ENCODE peak calls at places on chromosome 17, in ten cellular contexts. S is left ventricle myocardium inferior; B is transverse colon; M is astrocyte; K is colonic mucosa; V is adrenal gland; N is prostate gland; P is mesenchymal stem cell; Y is CD8-positive, alpha-beta memory T cell; T is endodermal cell. G is an unnamed sample. For H3K36me3, the result is how much of the 10 kb centered on the place peaks cover.

GRCh38 chr17:75093543-75094158 is 5.9 kb downstream of the SLC16A5 start:
- DNase-seq in B (no peak), Y (no peak), V (no peak), N (no peak), S (no peak), P (no peak), K (no peak), M (no peak), T (no peak), G (no peak)

GRCh38 chr17:67503184-67503583 is 126.1 kb downstream of the PITPNC1 start:
- DNase-seq in M (no peak), T (peak), K (no peak), V (peak), S (no peak), Y (no peak), N (no peak), P (no peak), B (no peak), G (no peak)

GRCh38 chr17:76772842-76773521 is 35.1 kb downstream of the MFSD11 start:
- DNase-seq in T (peak), P (peak), N (no peak), Y (peak), K (no peak), M (peak), S (no peak), B (no peak), V (peak), G (peak)

GRCh38 chr17:50507871-50508572 is at the start of gene MYCBPAP:
- DNase-seq in K (peak), B (peak), V (peak), P (peak), Y (peak), M (peak), N (peak), S (peak), T (peak), G (no peak)

GRCh38 chr17:78176548-78177025 is 8.2 kb downstream of the SYNGR2 start:
- DNase-seq in P (peak), S (peak), T (peak), Y (peak), N (peak), V (peak), K (peak), M (no peak), B (peak), G (no peak)

GRCh38 chr17:17161759-17162158 is 44.4 kb downstream of the PLD6 start:
- DNase-seq in S (peak), M (no peak), B (no peak), V (no peak), Y (no peak), T (no peak), K (no peak), P (no peak), N (no peak), G (no peak)

GRCh38 chr17:57576744-57577143 is 168.4 kb downstream of the CCDC182 start:
- DNase-seq in T (no peak), M (no peak), P (no peak), N (no peak), K (no peak), V (no peak), B (no peak), Y (no peak), S (no peak), G (no peak)

GRCh38 chr17:47276868-47277267 is 23.2 kb downstream of the ITGB3 start:
- DNase-seq in S (peak), Y (no peak), T (peak), B (peak), V (peak), K (peak), P (peak), M (peak), N (no peak), G (no peak)

GRCh38 chr17:40522250-40522960 is 21.0 kb upstream of the TNS4 start:
- DNase-seq in M (no peak), V (no peak), B (no peak), K (no peak), P (no peak), T (peak), S (no peak), N (no peak), Y (no peak), G (no peak)

GRCh38 chr17:80474231-80474932 is 2.0 kb downstream of the NPTX1 start:
- DNase-seq in B (no peak), Y (no peak), P (peak), T (peak), M (no peak), K (no peak), S (no peak), V (no peak), N (peak), G (no peak)

GRCh38 chr17:50196826-50197225 is 4.6 kb downstream of the COL1A1 start:
- DNase-seq in M (peak), K (no peak), Y (no peak), V (no peak), S (no peak), B (no peak), T (no peak), N (no peak), P (peak), G (no peak)

GRCh38 chr17:75835315-75835987 is 8.8 kb downstream of the UNC13D start:
- DNase-seq in K (no peak), P (no peak), B (no peak), M (no peak), N (no peak), T (no peak), V (no peak), S (no peak), Y (no peak), G (no peak)

GRCh38 chr17:2057714-2058520 is 3.0 kb downstream of the HIC1 start:
- DNase-seq in S (no peak), N (no peak), V (no peak), M (no peak), K (no peak), P (peak), Y (peak), T (peak), B (no peak), G (no peak)

GRCh38 chr17:2054740-2055493 is at the start of gene HIC1:
- DNase-seq in V (peak), S (peak), N (peak), P (peak), Y (peak), T (peak), B (peak), M (no peak), K (peak), G (no peak)

GRCh38 chr17:2055494-2056220 is 754 bp downstream of the HIC1 start:
- DNase-seq in N (no peak), B (peak), Y (no peak), P (peak), T (no peak), S (no peak), K (no peak), V (no peak), M (no peak), G (no peak)

GRCh38 chr17:2057130-2057713 is 2.3 kb downstream of the HIC1 start:
- DNase-seq in Y (no peak), M (no peak), S (no peak), K (no peak), N (no peak), B (no peak), V (no peak), T (peak), P (peak), G (no peak)

GRCh38 chr17:2056221-2057129 is 1.6 kb downstream of the HIC1 start:
- DNase-seq in T (peak), N (no peak), K (no peak), P (peak), Y (peak), V (no peak), M (no peak), B (peak), S (no peak), G (no peak)
- H3K4me3 ChIP-seq in T (no peak), N (peak), K (peak), P (peak), Y (peak), V (no peak), M (peak), B (no peak), S (peak), G (peak)

GRCh38 chr17:27622160-27622559 is 8.8 kb upstream of the LGALS9 start:
- DNase-seq in M (no peak), N (no peak), K (no peak), P (no peak), T (no peak), S (no peak), Y (no peak), B (no peak), V (no peak), G (no peak)
- H3K36me3 ChIP-seq in M (under half), N (under half), K (under half), P (half or more), T (under half), S (half or more), Y (under half), B (under half), V (half or more), G (under half)

GRCh38 chr17:48613862-48614694 is 1.0 kb downstream of the HOXB8 start:
- DNase-seq in B (no peak), S (no peak), P (peak), N (no peak), M (no peak), Y (peak), K (no peak), T (peak), V (no peak), G (no peak)
- H3K4me3 ChIP-seq in B (no peak), S (peak), P (peak), N (no peak), M (no peak), Y (no peak), K (peak), T (no peak), V (no peak), G (peak)

GRCh38 chr17:56083475-56083874 is 69.8 kb upstream of the ANKFN1 start:
- DNase-seq in K (no peak), S (no peak), B (no peak), V (no peak), N (no peak), T (no peak), M (no peak), Y (no peak), P (no peak), G (no peak)
- H3K36me3 ChIP-seq in K (under half), S (under half), B (under half), V (under half), N (under half), T (under half), M (under half), Y (under half), P (under half), G (under half)

G was measured in kidney epithelial cell.